ENCODE peak calls at places on chromosomes 7 and 10, in five cellular contexts. I is mucosa of descending colon, B is HAP-1, W is suprapubic skin, H is neuronal stem cell. S is an unnamed sample. For H3K4me1, the result is how much of the 10 kb centered on the place peaks cover.

GRCh38 chr10:79446451-79447020 is 1.1 kb upstream of the ZCCHC24 start:
- DNase-seq in B (peak), W (no peak), I (peak), H (peak), S (no peak)

GRCh38 chr10:35448687-35449662 is 112.7 kb downstream of the CCNY start:
- DNase-seq in B (no peak), W (no peak), I (no peak), H (no peak), S (no peak)

GRCh38 chr10:2928219-2928840 is 139.0 kb upstream of the PFKP start:
- DNase-seq in I (no peak), H (peak), B (peak), W (no peak), S (peak)

GRCh38 chr10:86500846-86501245 is 20.7 kb downstream of the WAPL start:
- DNase-seq in W (no peak), B (no peak), I (no peak), H (no peak), S (no peak)

GRCh38 chr7:140022582-140023211 is 40.1 kb downstream of the PARP12 start:
- DNase-seq in I (no peak), H (no peak), B (no peak), W (no peak), S (no peak)

GRCh38 chr10:101779544-101780186 is 3.6 kb downstream of the NPM3 start:
- DNase-seq in H (peak), I (peak), W (peak), B (peak), S (no peak)

GRCh38 chr7:64876792-64877713 is 26.0 kb upstream of the ZNF273 start:
- DNase-seq in I (no peak), H (peak), B (no peak), W (peak), S (peak)

GRCh38 chr7:22934023-22934422 is 79.9 kb downstream of the HYCC1 start:
- DNase-seq in B (no peak), W (no peak), H (no peak), I (no peak), S (no peak)

GRCh38 chr7:12625836-12626235 is 55.3 kb downstream of the SCIN start:
- DNase-seq in I (no peak), B (no peak), H (no peak), W (no peak), S (no peak)

GRCh38 chr10:127875916-127876315 is 16.8 kb downstream of the CLRN3 start:
- DNase-seq in W (no peak), I (no peak), B (no peak), H (no peak), S (no peak)

GRCh38 chr7:27107391-27107900 is 5.0 kb upstream of the HOXA2 start:
- DNase-seq in W (no peak), H (no peak), B (no peak), I (no peak), S (no peak)

GRCh38 chr7:28114056-28114455 is 66.5 kb downstream of the JAZF1 start:
- DNase-seq in B (no peak), I (no peak), H (no peak), W (no peak), S (no peak)
- H3K4me3 ChIP-seq in B (no peak), I (no peak), H (no peak), W (no peak), S (no peak)

GRCh38 chr7:121436688-121437087 is 40.6 kb upstream of the FAM3C start:
- DNase-seq in W (no peak), H (no peak), I (no peak), B (peak), S (no peak)

GRCh38 chr7:121433775-121434174 is 37.7 kb upstream of the FAM3C start:
- DNase-seq in I (no peak), B (no peak), H (no peak), W (no peak), S (no peak)

GRCh38 chr7:121437470-121437869 is 41.4 kb upstream of the FAM3C start:
- DNase-seq in H (no peak), B (no peak), I (no peak), W (no peak), S (no peak)

GRCh38 chr7:121431996-121432395 is 35.9 kb upstream of the FAM3C start:
- DNase-seq in W (no peak), I (no peak), H (no peak), B (no peak), S (no peak)

DNA sequence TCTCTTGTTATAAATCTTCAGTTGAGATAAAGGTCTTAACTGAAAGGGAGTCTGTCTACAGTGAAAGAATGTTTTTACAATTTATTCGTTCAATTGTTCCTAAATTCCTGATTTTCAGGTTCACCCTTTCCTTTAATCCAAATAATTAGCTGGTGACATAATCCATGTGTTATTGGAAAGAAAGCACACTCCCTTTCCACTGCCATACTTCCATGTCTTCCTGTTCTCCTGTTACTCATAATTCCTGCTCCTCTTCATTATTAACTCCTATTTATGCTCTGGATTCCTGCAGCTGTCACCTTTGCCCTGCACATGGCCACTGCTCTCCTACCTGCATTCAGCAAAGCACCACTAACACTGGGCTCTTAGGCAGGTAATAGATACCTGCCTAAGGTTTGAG is 40.0 kb upstream of the FAM3C start:
- DNase-seq in B (no peak), I (no peak), W (no peak), H (no peak), S (no peak)
- H3K4me1 ChIP-seq in B (under half), I (under half), W (under half), H (under half), S (under half)

GRCh38 chr10:102917314-102917961 is 656 bp upstream of the CNNM2 start:
- DNase-seq in W (peak), I (peak), B (peak), H (peak), S (no peak)
- H3K4me3 ChIP-seq in W (peak), I (peak), B (peak), H (peak), S (peak)

DNA sequence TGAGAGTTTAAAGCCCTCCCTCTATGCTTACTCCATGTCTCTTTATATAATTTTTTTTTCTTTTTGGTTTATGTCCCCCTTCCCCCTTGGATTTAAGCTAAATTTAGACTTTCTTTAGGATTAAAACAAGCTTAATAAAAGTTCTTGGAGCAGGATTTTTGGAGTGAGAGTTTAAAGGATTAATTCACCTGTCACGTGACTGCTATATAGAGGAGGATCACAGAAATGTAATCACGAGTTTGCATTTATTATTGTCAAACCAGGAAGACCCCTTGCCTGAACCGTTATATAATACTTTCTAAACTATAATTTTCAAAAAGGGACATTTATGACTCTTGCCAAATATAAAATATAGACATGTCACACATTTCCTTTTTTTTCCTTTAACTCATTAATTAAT is 78.1 kb upstream of the IMMP2L start:
- DNase-seq in H (no peak), B (no peak), I (no peak), W (no peak), S (no peak)
- H3K4me1 ChIP-seq in H (under half), B (under half), I (under half), W (under half), S (under half)

GRCh38 chr10:30056281-30056680 is 3.1 kb downstream of the JCAD start:
- DNase-seq in B (no peak), H (no peak), W (no peak), I (no peak), S (no peak)
- H3K4me3 ChIP-seq in B (no peak), H (no peak), W (no peak), I (no peak), S (no peak)